ENCODE peak calls at places on chromosomes 4 and X, in five cellular contexts. P is tibial artery, D is globus pallidus, B is T-helper 2 cell, T is cardiac muscle cell. Z is an unnamed sample.

GRCh38 chrX:100373673-100374072 is 36.4 kb downstream of the PCDH19 start:
- DNase-seq in P (no peak), D (no peak), B (no peak), T (no peak), Z (no peak)

GRCh38 chr4:172546782-172547181 is 621.8 kb upstream of the GALNT7 start:
- DNase-seq in P (no peak), D (no peak), B (no peak), T (no peak), Z (no peak)

GRCh38 chr4:87035881-87036509 is 101.2 kb downstream of the AFF1 start:
- DNase-seq in P (no peak), D (no peak), B (no peak), T (no peak), Z (no peak)

GRCh38 chr4:39151120-39151713 is 31.1 kb upstream of the WDR19 start:
- DNase-seq in P (no peak), D (no peak), B (no peak), T (peak), Z (no peak)

GRCh38 chrX:2391869-2392606 is 108.7 kb downstream of the DHRSX start:
- DNase-seq in P (no peak), D (no peak), B (no peak), T (peak), Z (peak)

GRCh38 chrX:100979881-100980607 is 10.5 kb downstream of the ARL13A start:
- DNase-seq in P (no peak), D (no peak), B (no peak), T (no peak), Z (no peak)

GRCh38 chr4:167715176-167715575 is 377.2 kb upstream of the ANXA10 start:
- DNase-seq in P (no peak), D (no peak), B (no peak), T (no peak), Z (no peak)

GRCh38 chr4:114734581-114734980 is 136.0 kb downstream of the UGT8 start:
- DNase-seq in P (no peak), D (no peak), B (no peak), T (no peak), Z (no peak)

GRCh38 chrX:129798456-129798855 is 18.7 kb downstream of the SASH3 start:
- DNase-seq in P (no peak), D (no peak), B (no peak), T (no peak), Z (no peak)

GRCh38 chr4:27684501-27685077 is 823.9 kb downstream of the STIM2 start:
- DNase-seq in P (peak), D (peak), B (no peak), T (peak), Z (peak)

GRCh38 chr4:186685744-186686143 is 37.9 kb downstream of the FAT1 start:
- DNase-seq in P (no peak), D (no peak), B (no peak), T (peak), Z (no peak)

GRCh38 chr4:48126621-48127020 is 7.4 kb downstream of the TXK start:
- DNase-seq in P (no peak), D (no peak), B (no peak), T (no peak), Z (no peak)

GRCh38 chrX:41473936-41474725 is 27.0 kb downstream of the NYX start:
- DNase-seq in P (no peak), D (no peak), B (no peak), T (no peak), Z (peak)

GRCh38 chr4:24328711-24329110 is 255.6 kb downstream of the DHX15 start:
- DNase-seq in P (no peak), D (peak), B (no peak), T (no peak), Z (no peak)

GRCh38 chr4:83320548-83320947 is 14.1 kb downstream of the HPSE start:
- DNase-seq in P (peak), D (peak), B (no peak), T (peak), Z (peak)

GRCh38 chrX:78514852-78515251 is 144.3 kb downstream of the RTL3 start:
- DNase-seq in P (no peak), D (no peak), B (no peak), T (no peak), Z (no peak)

GRCh38 chrX:41561045-41561444 is 113.9 kb downstream of the NYX start:
- DNase-seq in P (peak), D (no peak), B (no peak), T (peak), Z (no peak)

GRCh38 chrX:103953353-103953752 is 9.1 kb upstream of the TMSB15B start:
- DNase-seq in P (no peak), D (no peak), B (no peak), T (no peak), Z (no peak)